ENCODE peak calls at places on chromosomes 11 and 22, in seven cellular contexts. A, P, T, M, D, N and B are unnamed samples.

GRCh38 chr11:29564501-29564900 is 452.3 kb downstream of the KCNA4 start:
- DNase-seq in A (no peak), P (no peak), T (no peak), M (no peak), D (no peak), N (no peak), B (no peak)

GRCh38 chr11:111845256-111846028 is 25.9 kb downstream of the ALG9 start:
- DNase-seq in A (no peak), P (no peak), T (no peak), M (no peak), D (no peak), N (no peak), B (no peak)

GRCh38 chr22:38040953-38041759 is 16.0 kb upstream of the PICK1 start:
- DNase-seq in A (no peak), P (no peak), T (no peak), M (no peak), D (no peak), N (no peak), B (no peak)

GRCh38 chr11:105960252-105961245 is 61.5 kb downstream of the MSANTD4 start:
- DNase-seq in A (no peak), P (peak; percentile 5), T (no peak), M (peak; percentile 13), D (peak; percentile 52), N (no peak), B (no peak)

GRCh38 chr11:130449246-130449990 is 973 bp downstream of the ADAMTS15 start:
- DNase-seq in A (no peak), P (no peak), T (no peak), M (no peak), D (no peak), N (no peak), B (no peak)

GRCh38 chr11:57792060-57792541 is 30.5 kb downstream of the CTNND1 start:
- DNase-seq in A (peak; percentile 45), P (peak; percentile 43), T (no peak), M (peak; percentile 37), D (peak; percentile 89), N (peak; percentile 78), B (peak; percentile 72)

GRCh38 chr11:20452585-20452984 is 65.1 kb downstream of the PRMT3 start:
- DNase-seq in A (no peak), P (no peak), T (no peak), M (no peak), D (no peak), N (no peak), B (no peak)

GRCh38 chr11:27646051-27646818 is 54.0 kb downstream of the BDNF start:
- DNase-seq in A (no peak), P (peak; percentile 63), T (no peak), M (no peak), D (no peak), N (no peak), B (no peak)

GRCh38 chr22:22938672-22939536 is 51.3 kb downstream of the IGLL5 start:
- DNase-seq in A (no peak), P (no peak), T (no peak), M (no peak), D (peak; percentile 11), N (no peak), B (no peak)

GRCh38 chr11:113556036-113556435 is 80.8 kb upstream of the DRD2 start:
- DNase-seq in A (no peak), P (no peak), T (no peak), M (no peak), D (no peak), N (no peak), B (no peak)

GRCh38 chr11:47143322-47143721 is 33.4 kb downstream of the ARFGAP2 start:
- DNase-seq in A (no peak), P (peak; percentile 59), T (no peak), M (peak; percentile 47), D (no peak), N (no peak), B (no peak)

DNA sequence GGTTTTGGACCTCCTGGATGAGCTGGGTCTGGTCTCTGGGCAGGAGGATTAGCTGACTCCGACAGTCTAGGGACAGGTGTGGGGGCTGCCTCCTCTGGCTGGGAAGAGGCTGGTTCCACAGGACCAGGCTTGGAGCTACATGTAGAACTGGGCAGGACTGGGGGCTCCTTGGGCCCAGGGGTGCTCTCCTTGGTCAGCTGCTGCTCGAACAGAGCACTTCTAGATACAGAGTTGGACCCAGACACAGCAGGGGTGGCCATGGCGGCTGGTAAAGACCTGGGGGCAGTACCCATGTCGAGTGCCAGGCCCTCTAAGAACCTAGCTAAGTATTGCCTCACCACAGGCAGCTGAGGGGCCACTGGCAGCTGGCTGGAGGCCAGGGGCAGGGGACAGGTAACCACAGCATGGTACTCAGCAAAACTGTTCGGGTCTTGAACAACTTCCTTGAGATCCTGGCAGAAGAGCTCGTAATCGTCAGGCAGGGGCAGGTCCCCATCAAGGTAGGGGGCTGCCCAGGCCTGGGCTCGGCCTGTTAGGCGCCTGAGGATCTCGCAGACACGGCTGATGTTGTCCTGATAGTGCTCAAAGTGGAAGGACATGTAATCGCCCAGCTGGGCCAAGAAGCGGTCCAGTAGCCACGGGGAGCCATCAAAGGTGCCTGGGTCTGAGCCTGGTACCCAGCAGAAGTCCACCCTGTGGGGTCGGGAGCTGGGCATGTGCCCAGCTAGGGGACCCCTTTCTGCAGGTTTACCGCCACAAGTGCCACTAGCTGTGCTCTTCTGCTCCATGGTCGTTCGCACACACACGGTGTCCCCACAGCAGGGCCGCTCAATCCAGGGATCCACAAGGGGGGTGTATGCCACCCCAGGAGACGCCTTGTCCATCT is 3.1 kb downstream of the GNB1L start:
- DNase-seq in A (no peak), P (no peak), T (no peak), M (peak; percentile 13), D (peak; percentile 57), N (no peak), B (no peak)
- H3K4me1 ChIP-seq in A (peaks cover 28% of the 10 kb centered on the region), P (peaks cover 16% of the 10 kb centered on the region), T (peaks cover 19% of the 10 kb centered on the region), M (peaks cover 62% of the 10 kb centered on the region), D (peaks cover 34% of the 10 kb centered on the region), N (peaks cover 32% of the 10 kb centered on the region), B (peaks cover 30% of the 10 kb centered on the region)

GRCh38 chr11:132060546-132060945 is 690.1 kb downstream of the NTM start:
- DNase-seq in A (no peak), P (no peak), T (no peak), M (no peak), D (no peak), N (no peak), B (no peak)
- H3K4me1 ChIP-seq in A (no peaks in the 10 kb centered on the region), P (no peaks in the 10 kb centered on the region), T (no peaks in the 10 kb centered on the region), M (no peaks in the 10 kb centered on the region), D (no peaks in the 10 kb centered on the region), N (no peaks in the 10 kb centered on the region), B (no peaks in the 10 kb centered on the region)

DNA sequence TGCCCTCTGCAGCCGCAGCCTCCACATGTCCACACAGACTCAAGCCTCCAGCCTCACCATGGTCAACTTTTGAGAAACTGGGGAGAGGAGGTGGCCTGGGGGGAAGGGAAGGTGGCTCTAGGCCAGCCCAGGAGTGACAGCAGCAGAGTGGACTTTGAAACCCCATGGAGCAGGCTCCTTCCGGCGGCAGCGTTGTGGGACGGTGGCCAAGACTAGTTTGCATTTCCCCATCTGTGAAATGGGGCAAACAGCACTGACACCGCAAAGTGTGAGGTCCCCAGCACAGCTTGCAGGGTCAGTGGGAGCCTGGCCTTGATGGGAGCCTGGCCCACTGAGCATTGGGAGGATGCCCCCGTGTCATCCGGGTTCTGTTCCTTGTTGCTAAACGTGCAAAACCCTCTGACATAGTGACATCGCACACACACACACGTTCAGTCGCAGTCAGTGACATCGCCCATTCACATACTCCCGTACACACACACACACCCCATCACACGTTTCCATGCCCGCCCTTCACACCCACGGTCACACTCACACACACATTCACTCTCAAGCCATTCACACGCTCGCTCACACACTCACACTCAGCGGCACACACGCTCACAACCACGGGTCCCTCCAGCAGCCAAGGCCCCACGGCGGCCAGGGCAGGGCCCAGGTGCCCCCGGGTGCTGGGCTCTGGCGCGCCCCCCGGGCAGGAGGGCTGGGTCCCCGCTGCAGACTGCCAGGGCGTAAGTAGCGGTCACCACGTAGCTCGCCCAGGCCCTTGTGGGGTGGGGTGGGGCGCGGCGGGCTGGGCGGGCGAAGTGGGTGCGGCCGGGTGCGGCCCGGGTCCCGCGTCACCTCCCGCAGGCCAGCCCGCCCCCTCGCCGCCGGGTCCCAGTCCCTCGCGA is 578 bp downstream of the CYB5R3 start:
- DNase-seq in A (no peak), P (peak; percentile 72), T (peak; percentile 52), M (peak; percentile 88), D (peak; percentile 87), N (no peak), B (peak; percentile 58)
- H3K4me1 ChIP-seq in A (peaks cover 52% of the 10 kb centered on the region), P (peaks cover 48% of the 10 kb centered on the region), T (peaks cover 36% of the 10 kb centered on the region), M (peaks cover 60% of the 10 kb centered on the region), D (peaks cover 44% of the 10 kb centered on the region), N (peaks cover 39% of the 10 kb centered on the region), B (peaks cover 19% of the 10 kb centered on the region)

GRCh38 chr11:73315288-73316020 is 7.4 kb downstream of the ARHGEF17 start:
- DNase-seq in A (no peak), P (no peak), T (no peak), M (no peak), D (no peak), N (no peak), B (no peak)

GRCh38 chr11:73318501-73319011 is 10.5 kb downstream of the ARHGEF17 start:
- DNase-seq in A (no peak), P (no peak), T (no peak), M (no peak), D (no peak), N (no peak), B (no peak)

GRCh38 chr11:73317373-73317772 is 9.3 kb downstream of the ARHGEF17 start:
- DNase-seq in A (peak; percentile 76), P (peak; percentile 83), T (no peak), M (no peak), D (peak; percentile 84), N (no peak), B (peak; percentile 61)

GRCh38 chr11:73316422-73316821 is 8.3 kb downstream of the ARHGEF17 start:
- DNase-seq in A (no peak), P (no peak), T (no peak), M (no peak), D (no peak), N (no peak), B (no peak)

GRCh38 chr11:73317803-73318202 is 9.7 kb downstream of the ARHGEF17 start:
- DNase-seq in A (no peak), P (no peak), T (no peak), M (no peak), D (no peak), N (no peak), B (no peak)
- H3K4me1 ChIP-seq in A (peaks cover 99% of the 10 kb centered on the region), P (peaks cover 83% of the 10 kb centered on the region), T (peaks cover 29% of the 10 kb centered on the region), M (peaks cover 38% of the 10 kb centered on the region), D (peaks cover 90% of the 10 kb centered on the region), N (peaks cover 11% of the 10 kb centered on the region), B (peaks cover 33% of the 10 kb centered on the region)

DNA sequence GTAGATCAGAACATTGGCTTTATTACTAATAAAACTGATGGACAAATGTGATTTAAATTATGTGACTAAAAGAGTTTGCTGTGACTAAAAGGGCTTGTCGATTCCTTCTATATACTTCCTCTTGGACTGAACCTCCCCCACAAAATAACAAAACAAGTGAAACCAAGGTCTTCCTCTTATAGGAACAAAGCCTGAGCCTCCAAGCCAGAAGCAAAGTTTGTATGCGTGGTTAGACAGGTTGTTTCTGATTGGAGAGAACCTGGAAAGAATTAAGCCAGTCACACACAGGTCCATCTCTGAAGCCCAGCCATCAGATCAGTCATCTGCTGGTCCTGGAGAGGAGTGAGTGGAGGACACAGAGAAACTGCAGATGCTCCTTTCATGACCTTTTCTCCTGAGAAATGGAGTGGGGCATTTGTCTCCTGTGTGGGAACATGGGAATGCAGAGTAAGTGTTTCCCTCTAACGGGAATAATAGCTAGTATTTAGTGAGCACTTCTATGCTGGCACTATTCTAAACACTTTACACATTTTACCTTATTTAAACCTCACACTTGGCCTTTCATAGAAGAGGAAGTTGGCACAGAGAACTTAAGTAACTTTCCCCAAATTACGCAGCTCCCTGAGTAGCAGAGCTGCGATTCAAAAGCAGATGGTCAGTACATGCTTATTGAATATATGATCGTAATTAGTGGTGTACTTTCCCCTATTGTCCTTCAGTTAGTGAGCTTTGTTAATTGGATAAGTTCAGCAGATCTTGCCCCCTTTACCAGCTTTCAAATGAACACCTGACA is 77.1 kb downstream of the UVRAG start:
- DNase-seq in A (no peak), P (no peak), T (peak; percentile 68), M (no peak), D (no peak), N (no peak), B (no peak)
- H3K4me1 ChIP-seq in A (no peaks in the 10 kb centered on the region), P (no peaks in the 10 kb centered on the region), T (peaks cover 26% of the 10 kb centered on the region), M (no peaks in the 10 kb centered on the region), D (no peaks in the 10 kb centered on the region), N (no peaks in the 10 kb centered on the region), B (peaks cover 3% of the 10 kb centered on the region)